ENCODE peak calls at places on chromosomes 2 and 18, in ten cellular contexts. Q is GM20000; O is activated naive CD8-positive, alpha-beta T cell treated with anti-CD3 and anti-CD28 coated beads, Interleukin-2, amount 50 U/mL, for 24 hours; N is activated CD8-positive, alpha-beta memory T cell treated with anti-CD3 and anti-CD28 coated beads for 48 hours; D is fibroblast of mammary gland; S is GM18507; V is ACHN; K is germinal center; R is hypothalamus; M is C1 segment of cervical spinal cord. F is an unnamed sample.

GRCh38 chr2:168278424-168278888 is 31.1 kb upstream of the STK39 start:
- DNase-seq in Q (no peak), O (no peak), N (no peak), D (peak), S (no peak), V (peak), K (no peak), R (no peak), M (no peak), F (no peak)

GRCh38 chr18:55302337-55302833 is 285.6 kb downstream of the TCF4 start:
- DNase-seq in Q (no peak), O (no peak), N (no peak), D (peak), S (no peak), V (no peak), K (no peak), R (no peak), M (no peak), F (no peak)

GRCh38 chr18:32019251-32019943 is 772 bp downstream of the RNF125 start:
- DNase-seq in Q (peak), O (peak), N (peak), D (peak), S (peak), V (no peak), K (peak), R (peak), M (no peak), F (peak)

GRCh38 chr2:113183703-113184102 is 9.9 kb downstream of the PSD4 start:
- DNase-seq in Q (no peak), O (no peak), N (no peak), D (no peak), S (no peak), V (no peak), K (no peak), R (no peak), M (no peak), F (no peak)

GRCh38 chr2:170660406-170660805 is 54.7 kb upstream of the SP5 start:
- DNase-seq in Q (no peak), O (no peak), N (no peak), D (peak), S (no peak), V (no peak), K (no peak), R (no peak), M (no peak), F (no peak)

GRCh38 chr2:159002465-159003130 is 34.2 kb downstream of the TANC1 start:
- DNase-seq in Q (no peak), O (no peak), N (no peak), D (no peak), S (no peak), V (no peak), K (no peak), R (no peak), M (no peak), F (no peak)

GRCh38 chr2:188181035-188181434 is 110.6 kb upstream of the GULP1 start:
- DNase-seq in Q (no peak), O (no peak), N (no peak), D (no peak), S (no peak), V (peak), K (no peak), R (no peak), M (no peak), F (no peak)

GRCh38 chr2:19775838-19776237 is 125.9 kb downstream of the TTC32 start:
- DNase-seq in Q (no peak), O (no peak), N (no peak), D (peak), S (no peak), V (no peak), K (no peak), R (no peak), M (no peak), F (no peak)

GRCh38 chr2:28626891-28627421 is 124.7 kb upstream of the PPP1CB start:
- DNase-seq in Q (no peak), O (no peak), N (no peak), D (peak), S (no peak), V (no peak), K (no peak), R (no peak), M (no peak), F (no peak)

GRCh38 chr2:235553696-235554100 is 59.9 kb downstream of the AGAP1 start:
- DNase-seq in Q (no peak), O (no peak), N (no peak), D (no peak), S (no peak), V (no peak), K (no peak), R (no peak), M (no peak), F (no peak)

GRCh38 chr2:205947621-205948495 is 138.1 kb downstream of the INO80D start:
- DNase-seq in Q (peak), O (peak), N (peak), D (peak), S (peak), V (peak), K (peak), R (no peak), M (peak), F (peak)

GRCh38 chr2:219728993-219729487 is 101.6 kb downstream of the SLC4A3 start:
- DNase-seq in Q (no peak), O (no peak), N (no peak), D (no peak), S (no peak), V (no peak), K (no peak), R (no peak), M (no peak), F (no peak)

GRCh38 chr2:239688098-239688497 is 287.3 kb upstream of the HDAC4 start:
- DNase-seq in Q (no peak), O (peak), N (no peak), D (no peak), S (no peak), V (peak), K (no peak), R (no peak), M (no peak), F (peak)

GRCh38 chr2:218662827-218663226 is 3.3 kb downstream of the BCS1L start:
- DNase-seq in Q (no peak), O (no peak), N (no peak), D (no peak), S (no peak), V (no peak), K (no peak), R (no peak), M (no peak), F (no peak)

GRCh38 chr18:9934274-9934673 is 20.5 kb downstream of the VAPA start:
- DNase-seq in Q (no peak), O (no peak), N (no peak), D (no peak), S (no peak), V (no peak), K (no peak), R (no peak), M (no peak), F (no peak)

GRCh38 chr2:8692783-8693768 is 11.2 kb downstream of the ID2 start:
- DNase-seq in Q (peak), O (peak), N (peak), D (no peak), S (no peak), V (peak), K (peak), R (no peak), M (peak), F (no peak)

GRCh38 chr2:191486584-191487320 is 191.2 kb upstream of the NABP1 start:
- DNase-seq in Q (no peak), O (no peak), N (no peak), D (peak), S (no peak), V (peak), K (no peak), R (no peak), M (no peak), F (no peak)

GRCh38 chr2:174492963-174493431 is 6.2 kb upstream of the GPR155 start:
- DNase-seq in Q (peak), O (peak), N (no peak), D (no peak), S (peak), V (no peak), K (peak), R (no peak), M (no peak), F (no peak)

GRCh38 chr18:13791181-13791580 is 32.8 kb upstream of the MC5R start:
- DNase-seq in Q (no peak), O (no peak), N (no peak), D (peak), S (no peak), V (no peak), K (no peak), R (no peak), M (no peak), F (no peak)

GRCh38 chr2:192124576-192124975 is 70.2 kb downstream of the TMEFF2 start:
- DNase-seq in Q (no peak), O (no peak), N (no peak), D (peak), S (no peak), V (no peak), K (no peak), R (no peak), M (no peak), F (no peak)

GRCh38 chr18:8218263-8218662 is 391.0 kb upstream of the RAB12 start:
- DNase-seq in Q (no peak), O (no peak), N (no peak), D (no peak), S (no peak), V (no peak), K (no peak), R (no peak), M (no peak), F (no peak)

GRCh38 chr2:109380502-109381326 is 233.1 kb downstream of the SEPTIN10 start:
- DNase-seq in Q (no peak), O (no peak), N (no peak), D (peak), S (no peak), V (no peak), K (no peak), R (no peak), M (no peak), F (peak)

GRCh38 chr2:31199206-31199605 is 18.1 kb downstream of the CAPN14 start:
- DNase-seq in Q (no peak), O (no peak), N (no peak), D (no peak), S (no peak), V (no peak), K (no peak), R (no peak), M (no peak), F (no peak)

GRCh38 chr2:99831772-99832171 is 310.6 kb downstream of the AFF3 start:
- DNase-seq in Q (no peak), O (no peak), N (no peak), D (no peak), S (no peak), V (no peak), K (no peak), R (no peak), M (no peak), F (no peak)

GRCh38 chr2:234495076-234495800 is 1.6 kb downstream of the ARL4C start:
- DNase-seq in Q (no peak), O (peak), N (no peak), D (peak), S (no peak), V (peak), K (no peak), R (no peak), M (no peak), F (no peak)

GRCh38 chr2:1892529-1893250 is 148.4 kb upstream of the PXDN start:
- DNase-seq in Q (no peak), O (no peak), N (no peak), D (no peak), S (no peak), V (no peak), K (no peak), R (no peak), M (no peak), F (no peak)

GRCh38 chr18:49849331-49850217 is 36.2 kb upstream of the ACAA2 start:
- DNase-seq in Q (no peak), O (no peak), N (no peak), D (peak), S (no peak), V (peak), K (no peak), R (peak), M (no peak), F (no peak)

GRCh38 chr18:56542488-56542887 is 95.9 kb downstream of the TXNL1 start:
- DNase-seq in Q (no peak), O (no peak), N (no peak), D (no peak), S (no peak), V (no peak), K (no peak), R (no peak), M (no peak), F (no peak)

GRCh38 chr2:168562971-168563370 is 106.9 kb downstream of the CERS6 start:
- DNase-seq in Q (no peak), O (no peak), N (no peak), D (no peak), S (no peak), V (no peak), K (no peak), R (no peak), M (no peak), F (no peak)

GRCh38 chr2:221203138-221203537 is 369.0 kb downstream of the EPHA4 start:
- DNase-seq in Q (peak), O (no peak), N (no peak), D (no peak), S (peak), V (no peak), K (peak), R (no peak), M (no peak), F (no peak)

GRCh38 chr2:203683932-203684556 is 22.4 kb upstream of the CD28 start:
- DNase-seq in Q (peak), O (peak), N (no peak), D (peak), S (no peak), V (peak), K (no peak), R (no peak), M (no peak), F (no peak)